ENCODE peak calls at places on chromosomes 6 and 20, in nine cellular contexts. E is IMR-90; R is GM12865; M is mesendoderm; Y is ascending aorta; H is psoas muscle; F is lower leg skin; U is CD8-positive, alpha-beta T cell; S is lung. Q is an unnamed sample.

GRCh38 chr6:105603779-105604592 is 201.1 kb upstream of the PREP start:
- DNase-seq in E (peak), R (no peak), M (no peak), Y (no peak), H (no peak), F (peak), U (no peak), S (no peak), Q (no peak)

GRCh38 chr6:117956386-117956785 is 49.3 kb downstream of the SLC35F1 start:
- DNase-seq in E (no peak), R (no peak), M (no peak), Y (no peak), H (no peak), F (no peak), U (no peak), S (no peak), Q (no peak)

GRCh38 chr20:32672982-32673727 is 586 bp downstream of the C20orf203 start:
- DNase-seq in E (no peak), R (peak), M (no peak), Y (no peak), H (no peak), F (no peak), U (no peak), S (no peak), Q (no peak)

GRCh38 chr20:63309261-63310071 is 16.5 kb downstream of the COL20A1 start:
- DNase-seq in E (peak), R (peak), M (peak), Y (no peak), H (no peak), F (no peak), U (no peak), S (no peak), Q (peak)

GRCh38 chr6:33961686-33962085 is 157.9 kb upstream of the MLN start:
- DNase-seq in E (no peak), R (no peak), M (no peak), Y (peak), H (no peak), F (no peak), U (no peak), S (no peak), Q (no peak)

GRCh38 chr6:5481024-5481423 is 219.7 kb downstream of the FARS2 start:
- DNase-seq in E (no peak), R (no peak), M (peak), Y (no peak), H (no peak), F (no peak), U (no peak), S (no peak), Q (no peak)

GRCh38 chr20:56827763-56828162 is 198.7 kb downstream of the TFAP2C start:
- DNase-seq in E (no peak), R (no peak), M (no peak), Y (no peak), H (no peak), F (no peak), U (no peak), S (no peak), Q (no peak)

GRCh38 chr20:32411955-32412706 is 54.0 kb downstream of the ASXL1 start:
- DNase-seq in E (no peak), R (peak), M (no peak), Y (no peak), H (no peak), F (no peak), U (no peak), S (no peak), Q (no peak)

GRCh38 chr6:89615882-89616281 is 22.7 kb downstream of the LYRM2 start:
- DNase-seq in E (no peak), R (no peak), M (no peak), Y (no peak), H (no peak), F (no peak), U (no peak), S (no peak), Q (no peak)

GRCh38 chr6:161261325-161261724 is 12.5 kb downstream of the AGPAT4 start:
- DNase-seq in E (peak), R (no peak), M (no peak), Y (no peak), H (no peak), F (no peak), U (no peak), S (no peak), Q (no peak)

GRCh38 chr6:151482290-151482689 is 11.5 kb upstream of the CCDC170 start:
- DNase-seq in E (peak), R (peak), M (no peak), Y (no peak), H (no peak), F (no peak), U (no peak), S (no peak), Q (peak)

GRCh38 chr6:163962627-163963117 is 548.2 kb downstream of the QKI start:
- DNase-seq in E (no peak), R (no peak), M (no peak), Y (no peak), H (peak), F (no peak), U (no peak), S (no peak), Q (no peak)

GRCh38 chr6:71908162-71908765 is 21.9 kb downstream of the RIMS1 start:
- DNase-seq in E (no peak), R (peak), M (no peak), Y (no peak), H (no peak), F (no peak), U (no peak), S (no peak), Q (no peak)

GRCh38 chr6:151379933-151380847 is 11.2 kb downstream of the ZBTB2 start:
- DNase-seq in E (no peak), R (peak), M (no peak), Y (peak), H (no peak), F (no peak), U (no peak), S (no peak), Q (no peak)

GRCh38 chr6:43768983-43769525 is 957 bp upstream of the VEGFA start:
- DNase-seq in E (peak), R (no peak), M (no peak), Y (peak), H (peak), F (no peak), U (no peak), S (peak), Q (peak)

GRCh38 chr6:168550326-168550725 is 109.3 kb downstream of the SMOC2 start:
- DNase-seq in E (no peak), R (no peak), M (no peak), Y (peak), H (no peak), F (no peak), U (no peak), S (no peak), Q (no peak)

GRCh38 chr6:40585661-40586269 is 1.4 kb downstream of the LRFN2 start:
- DNase-seq in E (no peak), R (no peak), M (peak), Y (no peak), H (no peak), F (no peak), U (no peak), S (no peak), Q (no peak)

GRCh38 chr20:51528263-51529026 is 14.1 kb downstream of the NFATC2 start:
- DNase-seq in E (no peak), R (peak), M (no peak), Y (no peak), H (no peak), F (no peak), U (no peak), S (no peak), Q (no peak)

GRCh38 chr20:51531141-51531710 is 11.3 kb downstream of the NFATC2 start:
- DNase-seq in E (peak), R (peak), M (no peak), Y (peak), H (no peak), F (no peak), U (no peak), S (no peak), Q (peak)

GRCh38 chr20:51529758-51530157 is 12.8 kb downstream of the NFATC2 start:
- DNase-seq in E (peak), R (peak), M (no peak), Y (no peak), H (no peak), F (no peak), U (peak), S (no peak), Q (peak)

GRCh38 chr20:51526754-51527153 is 15.8 kb downstream of the NFATC2 start:
- DNase-seq in E (no peak), R (no peak), M (no peak), Y (no peak), H (no peak), F (no peak), U (no peak), S (no peak), Q (no peak)

GRCh38 chr20:51529027-51529749 is 13.3 kb downstream of the NFATC2 start:
- DNase-seq in E (peak), R (peak), M (no peak), Y (no peak), H (no peak), F (no peak), U (no peak), S (no peak), Q (peak)
- H3K4me3 ChIP-seq in E (peak), R (peak), M (no peak), Y (peak), H (no peak), F (no peak), U (no peak), S (no peak), Q (peak)

GRCh38 chr20:19588731-19589130 is 169.3 kb upstream of the RIN2 start:
- DNase-seq in E (no peak), R (no peak), M (no peak), Y (no peak), H (no peak), F (peak), U (no peak), S (no peak), Q (no peak)
- H3K4me3 ChIP-seq in E (no peak), R (no peak), M (no peak), Y (no peak), H (no peak), F (no peak), U (no peak), S (no peak), Q (no peak)

DNA sequence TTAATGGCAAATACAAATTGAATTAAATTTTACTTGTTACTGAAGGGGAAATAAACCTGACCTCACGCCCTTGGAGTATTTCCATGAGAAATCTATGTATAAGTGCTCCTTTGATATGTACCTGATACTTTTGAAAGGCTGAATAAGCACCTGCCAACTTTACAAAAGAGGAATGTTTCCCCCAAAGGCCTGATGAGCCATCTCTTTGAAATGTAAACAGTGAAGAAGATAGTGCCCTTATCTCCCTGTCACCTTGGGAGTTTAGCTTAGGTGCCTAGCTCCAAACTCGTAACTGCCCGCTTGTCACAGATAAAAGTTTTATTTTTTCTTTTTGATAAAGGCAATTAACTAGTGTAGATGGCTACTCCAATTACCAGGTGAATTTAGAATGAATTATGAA is 1.1 kb upstream of the ZNF343 start:
- DNase-seq in E (no peak), R (no peak), M (peak), Y (no peak), H (no peak), F (no peak), U (no peak), S (no peak), Q (no peak)
- H3K4me3 ChIP-seq in E (no peak), R (peak), M (no peak), Y (peak), H (peak), F (no peak), U (no peak), S (no peak), Q (no peak)

GRCh38 chr6:19839237-19839546 is 2.0 kb downstream of the ID4 start:
- DNase-seq in E (peak), R (no peak), M (no peak), Y (no peak), H (no peak), F (no peak), U (no peak), S (no peak), Q (no peak)

GRCh38 chr6:19837511-19838441 is 606 bp downstream of the ID4 start:
- DNase-seq in E (peak), R (no peak), M (peak), Y (peak), H (peak), F (no peak), U (no peak), S (no peak), Q (peak)

GRCh38 chr6:19838442-19839236 is 1.5 kb downstream of the ID4 start:
- DNase-seq in E (peak), R (peak), M (peak), Y (peak), H (peak), F (peak), U (no peak), S (peak), Q (peak)

GRCh38 chr6:19841181-19841580 is 4.0 kb downstream of the ID4 start:
- DNase-seq in E (no peak), R (no peak), M (no peak), Y (no peak), H (no peak), F (no peak), U (no peak), S (no peak), Q (no peak)

DNA sequence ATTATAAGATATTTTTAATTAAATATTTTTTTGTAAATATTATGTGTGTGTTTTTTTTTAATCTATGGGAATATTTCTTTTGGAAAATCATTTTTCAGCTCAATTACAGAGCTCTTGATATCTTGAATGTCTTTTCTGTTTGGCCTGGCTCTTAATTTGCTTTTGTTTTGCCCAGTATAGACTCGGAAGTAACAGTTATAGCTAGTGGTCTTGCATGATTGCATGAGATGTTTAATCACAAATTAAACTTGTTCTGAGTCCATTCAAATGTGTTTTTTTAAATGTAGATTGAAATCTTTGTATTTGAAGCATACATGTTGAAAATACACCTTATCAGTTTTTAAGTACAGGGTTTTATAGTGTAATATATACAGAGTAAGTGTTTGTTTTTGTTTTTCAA is 2.6 kb downstream of the ID4 start:
- DNase-seq in E (no peak), R (no peak), M (no peak), Y (no peak), H (no peak), F (no peak), U (no peak), S (no peak), Q (no peak)
- H3K4me3 ChIP-seq in E (no peak), R (no peak), M (no peak), Y (peak), H (peak), F (no peak), U (no peak), S (no peak), Q (no peak)

GRCh38 chr20:50729925-50730764 is 1.2 kb upstream of the PARD6B start:
- DNase-seq in E (no peak), R (no peak), M (peak), Y (peak), H (no peak), F (no peak), U (no peak), S (no peak), Q (peak)

GRCh38 chr20:50731055-50731929 is at the start of gene PARD6B:
- DNase-seq in E (peak), R (peak), M (peak), Y (peak), H (peak), F (peak), U (peak), S (peak), Q (peak)

GRCh38 chr20:50733644-50734349 is 2.4 kb downstream of the PARD6B start:
- DNase-seq in E (no peak), R (no peak), M (no peak), Y (no peak), H (no peak), F (no peak), U (no peak), S (no peak), Q (no peak)

GRCh38 chr20:50730765-50731054 is 670 bp upstream of the PARD6B start:
- DNase-seq in E (no peak), R (no peak), M (no peak), Y (no peak), H (no peak), F (no peak), U (no peak), S (no peak), Q (no peak)

DNA sequence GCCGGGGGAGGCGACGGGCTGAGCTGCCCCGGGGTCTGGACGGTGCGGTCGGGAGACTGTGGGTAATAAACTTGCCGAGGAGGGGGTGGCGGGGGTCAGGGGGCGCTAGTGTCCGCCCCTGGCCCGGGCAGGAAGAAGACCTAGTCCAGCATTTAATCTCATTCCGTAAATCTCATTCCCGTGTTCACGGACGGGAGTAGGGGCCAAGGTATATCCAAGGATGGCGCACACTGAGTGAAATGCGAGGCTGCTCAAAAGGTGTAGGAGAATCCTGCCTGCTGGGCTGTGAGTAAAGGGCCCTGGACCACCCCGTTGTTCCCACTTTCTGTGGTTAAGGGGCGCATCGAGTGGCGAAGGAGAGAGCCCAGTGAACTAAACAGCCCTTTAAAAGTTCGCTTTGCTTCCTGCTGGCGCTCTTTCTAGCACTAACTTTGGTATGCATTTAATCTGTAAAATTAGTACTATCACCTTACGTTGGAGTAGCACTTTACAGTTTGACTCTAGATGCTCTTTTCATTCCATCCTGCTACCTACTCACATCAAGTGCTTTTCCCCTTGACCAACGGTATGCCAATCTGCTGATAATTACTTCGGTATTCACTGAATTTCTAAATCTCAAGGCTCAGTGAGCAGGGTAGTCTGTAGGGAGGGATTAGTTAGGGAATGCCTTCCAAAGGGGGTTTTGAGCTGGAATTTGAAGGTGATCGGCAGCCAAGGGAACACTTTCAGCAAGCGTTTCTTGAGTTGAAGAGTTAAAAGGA is 730 bp downstream of the PARD6B start:
- DNase-seq in E (no peak), R (no peak), M (peak), Y (no peak), H (no peak), F (peak), U (no peak), S (no peak), Q (no peak)
- H3K4me3 ChIP-seq in E (peak), R (peak), M (peak), Y (peak), H (peak), F (peak), U (peak), S (peak), Q (peak)

GRCh38 chr20:51734876-51735499 is 33.2 kb downstream of the ATP9A start:
- DNase-seq in E (no peak), R (no peak), M (no peak), Y (no peak), H (no peak), F (no peak), U (no peak), S (no peak), Q (no peak)

GRCh38 chr20:51729771-51730170 is 38.4 kb downstream of the ATP9A start:
- DNase-seq in E (no peak), R (no peak), M (no peak), Y (no peak), H (no peak), F (no peak), U (no peak), S (no peak), Q (no peak)

GRCh38 chr20:51733070-51733469 is 35.1 kb downstream of the ATP9A start:
- DNase-seq in E (no peak), R (no peak), M (no peak), Y (no peak), H (no peak), F (no peak), U (no peak), S (no peak), Q (no peak)

GRCh38 chr20:51732454-51732791 is 35.8 kb downstream of the ATP9A start:
- DNase-seq in E (peak), R (no peak), M (no peak), Y (no peak), H (no peak), F (no peak), U (no peak), S (no peak), Q (peak)

DNA sequence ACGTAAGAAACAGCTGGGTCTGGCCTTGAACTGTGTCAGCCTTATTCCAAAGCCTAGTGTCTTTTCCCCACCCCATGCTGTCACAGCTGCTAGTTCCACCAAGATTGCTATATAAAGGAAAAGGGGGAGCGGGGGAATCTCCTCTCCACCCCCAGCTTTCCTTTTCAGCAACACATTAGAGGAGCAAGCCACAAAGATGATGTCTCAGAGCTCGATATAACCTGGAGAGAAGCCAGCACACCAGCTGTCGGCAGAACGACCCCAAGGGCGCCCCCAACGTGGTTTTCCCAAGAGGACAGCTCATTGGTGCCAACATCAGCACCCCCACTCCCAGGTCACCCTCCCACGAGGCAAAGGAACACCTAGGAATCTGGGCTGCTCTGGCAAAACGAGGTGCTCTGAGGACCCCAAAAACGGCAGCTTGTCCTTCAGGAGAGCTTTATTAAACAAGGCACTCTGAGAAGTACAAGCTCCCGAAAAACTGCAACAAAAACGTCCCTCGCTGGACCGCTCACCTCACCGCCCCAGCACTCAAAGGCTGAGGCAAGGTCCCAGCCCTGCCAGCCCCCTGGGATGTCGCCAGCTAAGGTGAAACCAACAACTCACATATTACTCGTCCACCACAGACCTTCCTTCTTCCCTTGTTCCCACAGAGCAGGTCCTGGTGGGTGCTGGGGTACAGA is 36.3 kb downstream of the ATP9A start:
- DNase-seq in E (peak), R (no peak), M (no peak), Y (no peak), H (no peak), F (no peak), U (no peak), S (no peak), Q (peak)
- H3K4me3 ChIP-seq in E (no peak), R (no peak), M (no peak), Y (peak), H (peak), F (no peak), U (no peak), S (no peak), Q (peak)

GRCh38 chr20:58851221-58851968 is 693 bp upstream of the GNAS-AS1 start:
- DNase-seq in E (no peak), R (no peak), M (no peak), Y (no peak), H (no peak), F (no peak), U (no peak), S (no peak), Q (no peak)
- H3K4me3 ChIP-seq in E (peak), R (peak), M (no peak), Y (peak), H (peak), F (no peak), U (peak), S (no peak), Q (peak)

DNA sequence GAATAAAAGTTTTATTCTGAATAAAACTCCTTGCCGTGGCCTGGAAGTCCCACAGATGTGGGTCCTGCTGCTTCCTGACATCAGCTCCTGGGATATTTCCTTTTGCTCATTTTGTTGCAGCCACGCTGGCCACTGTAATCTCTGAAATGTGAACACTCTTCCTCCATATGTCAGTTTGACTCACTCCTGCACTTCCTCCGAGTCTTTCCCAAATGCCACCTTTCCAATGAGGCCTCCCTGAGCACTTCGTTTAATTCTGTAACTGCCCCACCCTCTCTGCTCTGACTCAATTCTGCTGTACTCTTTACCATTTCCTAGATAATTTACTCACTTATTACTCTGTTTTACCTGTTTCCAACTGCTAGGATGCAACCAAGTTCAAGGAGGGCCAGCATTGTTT is 114.1 kb upstream of the FOXA2 start:
- DNase-seq in E (no peak), R (no peak), M (no peak), Y (no peak), H (no peak), F (no peak), U (no peak), S (no peak), Q (peak)
- H3K4me3 ChIP-seq in E (no peak), R (no peak), M (no peak), Y (no peak), H (no peak), F (no peak), U (no peak), S (no peak), Q (no peak)